ENCODE peak calls at places on chromosomes 6 and 20, in five cellular contexts. M is frontal cortex, L is NCI-H460, N is hepatocyte, R is psoas muscle. X is an unnamed sample.

GRCh38 chr6:111628117-111628866 is 22.6 kb upstream of the TRAF3IP2 start:
- DNase-seq in L (no peak), M (no peak), R (no peak), N (no peak), X (no peak)

GRCh38 chr20:7858851-7859250 is 81.4 kb downstream of the HAO1 start:
- DNase-seq in L (no peak), R (no peak), M (no peak), N (no peak), X (no peak)

GRCh38 chr6:169469028-169469427 is 215.4 kb upstream of the THBS2 start:
- DNase-seq in L (no peak), R (no peak), N (no peak), M (no peak), X (no peak)

GRCh38 chr6:24100336-24100735 is 25.7 kb upstream of the NRSN1 start:
- DNase-seq in M (no peak), L (no peak), N (no peak), R (no peak), X (no peak)

GRCh38 chr6:6816716-6817115 is 228.2 kb downstream of the LY86 start:
- DNase-seq in L (no peak), N (no peak), R (no peak), M (no peak), X (no peak)

GRCh38 chr6:5763871-5764270 is 242.9 kb downstream of the NRN1 start:
- DNase-seq in M (no peak), R (no peak), L (no peak), N (no peak), X (no peak)

GRCh38 chr6:30122515-30122914 is 9.6 kb upstream of the TRIM31 start:
- DNase-seq in R (no peak), L (no peak), N (no peak), M (no peak), X (no peak)

GRCh38 chr6:32945106-32945761 is 4.4 kb upstream of the HLA-DMB start:
- DNase-seq in L (no peak), M (no peak), R (no peak), N (no peak), X (no peak)

GRCh38 chr6:122962196-122962595 is 33.8 kb upstream of the CLVS2 start:
- DNase-seq in N (no peak), R (no peak), M (no peak), L (no peak), X (no peak)

GRCh38 chr20:63835031-63835858 is 4.2 kb upstream of the ZBTB46 start:
- DNase-seq in L (peak; percentile 55), R (peak; percentile 87), N (peak; percentile 96), M (peak; percentile 82), X (peak; percentile 71)

GRCh38 chr6:150959071-150959637 is 93.7 kb downstream of the MTHFD1L start:
- DNase-seq in L (no peak), R (no peak), N (no peak), M (no peak), X (no peak)

GRCh38 chr6:44005507-44005903 is 121.7 kb downstream of the MRPL14 start:
- DNase-seq in L (no peak), R (no peak), M (no peak), N (no peak), X (no peak)

GRCh38 chr20:38063911-38064310 is 30.4 kb downstream of the RPRD1B start:
- DNase-seq in N (no peak), R (no peak), M (no peak), L (no peak), X (no peak)

GRCh38 chr20:6768228-6769185 is 1.0 kb downstream of the BMP2 start:
- DNase-seq in L (no peak), R (peak; percentile 41), M (peak; percentile 39), N (peak; percentile 37), X (no peak)

GRCh38 chr6:2725999-2726567 is 24.6 kb downstream of the MYLK4 start:
- DNase-seq in N (peak; percentile 27), R (no peak), L (no peak), M (no peak), X (no peak)

GRCh38 chr6:112640895-112641294 is 293.8 kb downstream of the RFPL4B start:
- DNase-seq in N (no peak), M (no peak), R (no peak), L (no peak), X (no peak)

GRCh38 chr20:20731945-20732296 is 19.5 kb upstream of the RALGAPA2 start:
- DNase-seq in L (no peak), R (no peak), N (no peak), M (no peak), X (no peak)

GRCh38 chr20:47359533-47360206 is 3.2 kb upstream of the ZMYND8 start:
- DNase-seq in N (no peak), R (no peak), M (no peak), L (no peak), X (no peak)

GRCh38 chr20:10671221-10671849 is 2.5 kb downstream of the JAG1 start:
- DNase-seq in L (peak; percentile 27), R (no peak), N (peak; percentile 93), M (peak; percentile 77), X (peak; percentile 84)

GRCh38 chr6:5469101-5469846 is 208.0 kb downstream of the FARS2 start:
- DNase-seq in R (no peak), M (no peak), N (no peak), L (no peak), X (no peak)

GRCh38 chr6:129642322-129642721 is 67.7 kb downstream of the ARHGAP18 start:
- DNase-seq in R (no peak), N (no peak), M (no peak), L (no peak), X (no peak)

GRCh38 chr20:11716239-11716944 is 201.3 kb upstream of the BTBD3 start:
- DNase-seq in L (no peak), N (peak; percentile 66), R (no peak), M (no peak), X (peak; percentile 43)

GRCh38 chr20:62896526-62896925 is 29.8 kb downstream of the DIDO1 start:
- DNase-seq in N (no peak), L (no peak), R (no peak), M (no peak), X (no peak)

GRCh38 chr6:111503660-111504059 is 20.6 kb upstream of the REV3L start:
- DNase-seq in M (no peak), L (no peak), N (no peak), R (no peak), X (no peak)

GRCh38 chr6:2396856-2397640 is 151.6 kb upstream of the GMDS start:
- DNase-seq in N (peak; percentile 51), L (peak; percentile 24), R (peak; percentile 29), M (no peak), X (no peak)